ENCODE peak calls at places on chromosomes 4 and X, in ten cellular contexts. W, Y, I, D, M, V, P, T, A and H are unnamed samples.

GRCh38 chrX:2500091-2500680 is 590 bp downstream of the DHRSX start:
- DNase-seq in W (peak; percentile 84), D (peak; percentile 52), Y (no peak), T (no peak), P (peak; percentile 36), V (peak; percentile 52), M (peak; percentile 28), A (peak; percentile 46), I (no peak), H (no peak)

GRCh38 chr4:142900622-142901021 is 54.5 kb upstream of the INPP4B start:
- DNase-seq in M (no peak), P (no peak), T (no peak), I (no peak), W (no peak), A (no peak), D (no peak), V (no peak), Y (no peak), H (no peak)

GRCh38 chrX:97132654-97133415 is 249.1 kb downstream of the RPA4 start:
- DNase-seq in P (no peak), M (no peak), I (no peak), W (no peak), T (no peak), A (no peak), Y (no peak), V (no peak), D (no peak), H (no peak)

GRCh38 chr4:90318208-90318607 is 191.0 kb downstream of the CCSER1 start:
- DNase-seq in W (no peak), T (no peak), A (peak; percentile 85), I (no peak), M (no peak), Y (no peak), D (peak; percentile 70), P (no peak), V (peak; percentile 74), H (peak; percentile 65)

GRCh38 chr4:76518241-76518640 is 83.2 kb downstream of the SHROOM3 start:
- DNase-seq in A (peak; percentile 63), M (no peak), V (no peak), P (no peak), D (no peak), W (no peak), Y (no peak), T (no peak), I (no peak), H (no peak)

GRCh38 chr4:163544407-163545038 is 50.0 kb downstream of the TMA16 start:
- DNase-seq in W (peak; percentile 75), P (peak; percentile 62), Y (peak; percentile 62), D (no peak), A (peak; percentile 13), T (no peak), V (peak; percentile 58), I (peak; percentile 22), M (peak; percentile 39), H (no peak)

GRCh38 chr4:67934628-67935027 is 28.7 kb downstream of the TMPRSS11A start:
- DNase-seq in I (no peak), D (peak; percentile 51), M (no peak), T (no peak), P (no peak), Y (no peak), W (no peak), V (no peak), A (peak; percentile 25), H (peak; percentile 50)

GRCh38 chrX:20333672-20334071 is 67.0 kb upstream of the RPS6KA3 start:
- DNase-seq in T (no peak), Y (no peak), V (no peak), W (no peak), I (no peak), D (no peak), P (no peak), M (no peak), A (no peak), H (no peak)

GRCh38 chr4:152850377-152850776 is 70.6 kb downstream of the ARFIP1 start:
- DNase-seq in P (no peak), Y (no peak), I (no peak), A (peak; percentile 49), D (peak; percentile 83), V (peak; percentile 41), M (no peak), W (no peak), T (no peak), H (peak; percentile 81)

GRCh38 chr4:44025376-44026020 is 423.1 kb downstream of the KCTD8 start:
- DNase-seq in A (no peak), W (no peak), T (no peak), Y (no peak), D (no peak), P (no peak), I (no peak), M (no peak), V (no peak), H (no peak)

GRCh38 chr4:113094802-113095201 is 45.3 kb downstream of the ANK2 start:
- DNase-seq in V (peak; percentile 30), D (no peak), T (no peak), I (no peak), A (peak; percentile 9), P (no peak), W (peak; percentile 37), Y (no peak), M (no peak), H (no peak)

GRCh38 chrX:14038375-14039077 is 8.8 kb upstream of the GEMIN8 start:
- DNase-seq in A (no peak), Y (no peak), I (no peak), M (no peak), V (no peak), T (no peak), D (no peak), W (no peak), P (no peak), H (no peak)

GRCh38 chrX:14043209-14043608 is 13.5 kb upstream of the GEMIN8 start:
- DNase-seq in A (no peak), D (no peak), V (no peak), M (no peak), W (no peak), P (no peak), T (no peak), Y (no peak), I (no peak), H (no peak)

GRCh38 chrX:14039344-14039743 is 9.7 kb upstream of the GEMIN8 start:
- DNase-seq in D (peak; percentile 25), A (no peak), V (peak; percentile 76), T (no peak), W (peak; percentile 49), M (peak; percentile 45), P (peak; percentile 61), Y (no peak), I (peak; percentile 30), H (no peak)
- TF ChIP-seq CTCF in D (peak; percentile 72), A (peak; percentile 63), V (peak; percentile 76), T (peak; percentile 72), W (peak; percentile 88), M (peak; percentile 52), P (peak; percentile 50), Y (peak; percentile 48), I (peak; percentile 64), H (peak; percentile 74)

GRCh38 chrX:154430504-154430903 is 2.0 kb downstream of the ATP6AP1 start:
- DNase-seq in Y (no peak), I (no peak), W (no peak), A (no peak), V (no peak), P (no peak), D (no peak), T (no peak), M (no peak), H (no peak)

GRCh38 chrX:154430916-154431315 is 2.4 kb downstream of the ATP6AP1 start:
- DNase-seq in D (no peak), M (no peak), Y (no peak), W (no peak), T (no peak), A (no peak), V (peak; percentile 20), I (peak; percentile 13), P (no peak), H (no peak)

GRCh38 chrX:154432210-154432609 is 3.7 kb downstream of the ATP6AP1 start:
- DNase-seq in T (no peak), D (no peak), Y (no peak), W (no peak), I (peak; percentile 10), V (no peak), A (no peak), M (no peak), P (no peak), H (no peak)

GRCh38 chrX:154429708-154430107 is 1.2 kb downstream of the ATP6AP1 start:
- DNase-seq in M (no peak), T (no peak), D (no peak), P (no peak), W (no peak), Y (no peak), I (no peak), A (no peak), V (no peak), H (no peak)

GRCh38 chrX:154431321-154431720 is 2.8 kb downstream of the ATP6AP1 start:
- DNase-seq in A (no peak), T (no peak), M (peak; percentile 48), V (no peak), W (no peak), Y (no peak), I (peak; percentile 50), D (no peak), P (no peak), H (no peak)
- H3K27ac ChIP-seq in A (no peak overlapping the region), T (peak overlapping the region; percentile 30), M (no peak overlapping the region), V (no peak overlapping the region), W (no peak overlapping the region), Y (no peak overlapping the region), I (no peak overlapping the region), D (no peak overlapping the region), P (peak overlapping the region; percentile 12), H (no peak overlapping the region)

GRCh38 chrX:24763989-24764388 is 70.3 kb downstream of the POLA1 start:
- DNase-seq in T (no peak), Y (no peak), V (no peak), D (no peak), A (no peak), W (no peak), M (no peak), P (no peak), I (no peak), H (no peak)

GRCh38 chrX:24767557-24767956 is 73.8 kb downstream of the POLA1 start:
- DNase-seq in V (peak; percentile 7), T (no peak), D (no peak), I (no peak), Y (no peak), A (no peak), W (no peak), M (no peak), P (no peak), H (no peak)

GRCh38 chrX:24768556-24768955 is 74.8 kb downstream of the POLA1 start:
- DNase-seq in P (no peak), D (no peak), A (no peak), T (no peak), I (no peak), W (no peak), Y (no peak), M (no peak), V (no peak), H (no peak)
- H3K4me1 ChIP-seq in P (no peaks in the 10 kb centered on the region), D (no peaks in the 10 kb centered on the region), A (no peaks in the 10 kb centered on the region), T (no peaks in the 10 kb centered on the region), I (no peaks in the 10 kb centered on the region), W (no peaks in the 10 kb centered on the region), Y (no peaks in the 10 kb centered on the region), M (no peaks in the 10 kb centered on the region), V (no peaks in the 10 kb centered on the region), H (no peaks in the 10 kb centered on the region)

DNA sequence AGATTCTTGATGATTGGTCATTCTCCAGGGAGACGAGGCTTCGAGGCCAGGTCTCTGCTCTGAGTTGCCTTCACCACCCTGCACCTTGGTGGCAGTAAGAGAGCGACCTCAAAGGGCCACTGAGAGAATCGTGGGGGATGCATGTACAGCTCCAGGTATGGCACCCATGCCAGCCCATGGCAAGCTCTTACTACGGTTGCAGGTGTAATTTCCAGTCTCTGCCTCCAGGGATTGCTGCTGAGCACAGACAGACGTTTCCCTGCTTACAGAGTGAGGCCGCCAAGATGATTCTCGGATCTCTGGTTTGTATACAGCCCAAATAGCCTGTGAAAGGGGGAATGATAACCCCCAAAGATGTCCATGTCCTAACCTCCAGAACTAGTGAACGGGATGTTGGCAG is 16.3 kb upstream of the DRD5 start:
- DNase-seq in A (no peak), V (peak; percentile 26), M (no peak), P (peak; percentile 44), W (peak; percentile 23), D (no peak), I (no peak), Y (no peak), T (no peak), H (no peak)
- TF ChIP-seq CTCF in A (peak; percentile 16), V (peak; percentile 36), M (no peak), P (peak; percentile 55), W (no peak), D (peak; percentile 45), I (no peak), Y (peak; percentile 39), T (no peak), H (peak; percentile 62)